ENCODE peak calls at places on chromosomes 2 and 18, in four cellular contexts. One of them, this sample, is unnamed.
A peak's percentile ranks its signal among the peaks of the same experiment; 100 is the strongest.

GRCh38 chr2:12764075-12764722 is 47.5 kb downstream of the TRIB2 start:
- DNase-seq in CD8-positive, alpha-beta T cell: no peak
- DNase-seq in dorsolateral prefrontal cortex: no peak
- DNase-seq in PC-3: no peak
- DNase-seq in this sample: peak; percentile 20

GRCh38 chr2:69717902-69718301 is 24.0 kb upstream of the ANXA4 start:
- DNase-seq in CD8-positive, alpha-beta T cell: no peak
- DNase-seq in dorsolateral prefrontal cortex: no peak
- DNase-seq in PC-3: no peak
- DNase-seq in this sample: no peak

GRCh38 chr2:172698041-172698863 is 37.4 kb upstream of the RAPGEF4 start:
- DNase-seq in CD8-positive, alpha-beta T cell: no peak
- DNase-seq in dorsolateral prefrontal cortex: no peak
- DNase-seq in PC-3: peak; percentile 92
- DNase-seq in this sample: peak; percentile 87

GRCh38 chr2:113178891-113179290 is 5.1 kb downstream of the PSD4 start:
- DNase-seq in CD8-positive, alpha-beta T cell: peak; percentile 62
- DNase-seq in dorsolateral prefrontal cortex: no peak
- DNase-seq in PC-3: no peak
- DNase-seq in this sample: no peak

GRCh38 chr2:178018141-178018540 is 54.4 kb downstream of the PDE11A start:
- DNase-seq in CD8-positive, alpha-beta T cell: no peak
- DNase-seq in dorsolateral prefrontal cortex: no peak
- DNase-seq in PC-3: no peak
- DNase-seq in this sample: no peak

GRCh38 chr2:769771-770170 is 92.6 kb upstream of the TMEM18 start:
- DNase-seq in CD8-positive, alpha-beta T cell: no peak
- DNase-seq in dorsolateral prefrontal cortex: no peak
- DNase-seq in PC-3: no peak
- DNase-seq in this sample: no peak

GRCh38 chr2:207126724-207127314 is 38.9 kb downstream of the KLF7 start:
- DNase-seq in CD8-positive, alpha-beta T cell: no peak
- DNase-seq in dorsolateral prefrontal cortex: no peak
- DNase-seq in PC-3: no peak
- DNase-seq in this sample: no peak

GRCh38 chr2:107020386-107020785 is 134.4 kb upstream of the ST6GAL2 start:
- DNase-seq in CD8-positive, alpha-beta T cell: no peak
- DNase-seq in dorsolateral prefrontal cortex: no peak
- DNase-seq in PC-3: no peak
- DNase-seq in this sample: no peak

GRCh38 chr2:177118636-177119035 is 94.0 kb upstream of the HNRNPA3 start:
- DNase-seq in CD8-positive, alpha-beta T cell: no peak
- DNase-seq in dorsolateral prefrontal cortex: no peak
- DNase-seq in PC-3: no peak
- DNase-seq in this sample: no peak

GRCh38 chr2:128178650-128179460 is 87.9 kb downstream of the UGGT1 start:
- DNase-seq in CD8-positive, alpha-beta T cell: peak; percentile 35
- DNase-seq in dorsolateral prefrontal cortex: peak; percentile 47
- DNase-seq in PC-3: peak; percentile 46
- DNase-seq in this sample: peak; percentile 45

GRCh38 chr2:142868281-142868762 is 9.1 kb upstream of the KYNU start:
- DNase-seq in CD8-positive, alpha-beta T cell: peak; percentile 11
- DNase-seq in dorsolateral prefrontal cortex: no peak
- DNase-seq in PC-3: peak; percentile 68
- DNase-seq in this sample: peak; percentile 25

GRCh38 chr2:236872015-236872414 is 213.7 kb upstream of the COPS8 start:
- DNase-seq in CD8-positive, alpha-beta T cell: no peak
- DNase-seq in dorsolateral prefrontal cortex: no peak
- DNase-seq in PC-3: no peak
- DNase-seq in this sample: no peak

GRCh38 chr2:240457223-240458043 is 22.0 kb downstream of the GPC1 start:
- DNase-seq in CD8-positive, alpha-beta T cell: no peak
- DNase-seq in dorsolateral prefrontal cortex: no peak
- DNase-seq in PC-3: no peak
- DNase-seq in this sample: peak; percentile 54

GRCh38 chr18:61922435-61922834 is 29.6 kb upstream of the RNF152 start:
- DNase-seq in CD8-positive, alpha-beta T cell: no peak
- DNase-seq in dorsolateral prefrontal cortex: no peak
- DNase-seq in PC-3: peak; percentile 4
- DNase-seq in this sample: no peak

DNA sequence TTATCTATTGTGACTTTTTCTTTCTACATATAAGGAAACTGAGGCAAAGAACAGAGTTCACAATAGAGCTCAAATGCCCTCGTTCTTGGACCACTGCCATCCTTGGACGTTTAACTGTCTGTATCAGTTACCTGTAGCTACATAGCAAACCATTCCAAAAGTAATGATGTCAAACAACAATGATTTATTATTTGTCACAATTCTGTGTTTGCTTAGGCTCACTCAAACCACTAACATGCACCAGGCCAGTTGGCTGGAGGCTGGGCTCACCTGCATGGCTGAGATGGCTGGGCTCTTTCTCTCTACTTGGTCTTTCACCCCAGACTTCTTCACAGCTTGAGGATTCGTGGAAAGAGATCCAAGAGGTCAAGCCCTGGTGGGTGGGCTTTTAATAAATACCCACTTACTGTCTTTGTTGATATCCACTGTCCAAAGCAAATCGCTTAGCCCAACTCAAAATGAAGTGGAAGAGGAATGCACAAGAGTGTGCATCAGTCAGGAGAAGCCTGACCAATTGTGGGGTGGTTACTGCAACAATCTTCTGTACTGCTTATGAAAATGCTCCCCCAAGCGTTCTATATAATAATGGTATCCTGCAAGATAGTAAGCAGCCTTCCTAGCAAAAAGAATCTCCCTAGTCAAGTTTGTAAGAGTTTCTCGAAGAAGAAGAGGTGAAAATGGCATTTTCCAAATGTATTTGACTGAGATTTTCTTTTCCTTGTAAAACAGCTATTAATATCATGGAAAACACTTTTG is 163.5 kb upstream of the NT5C1B start:
- DNase-seq in CD8-positive, alpha-beta T cell: no peak
- DNase-seq in dorsolateral prefrontal cortex: no peak
- DNase-seq in PC-3: peak; percentile 87
- DNase-seq in this sample: no peak
- TF ChIP-seq CTCF in CD8-positive, alpha-beta T cell: no peak
- TF ChIP-seq CTCF in dorsolateral prefrontal cortex: no peak
- TF ChIP-seq CTCF in PC-3: peak; percentile 43
- TF ChIP-seq CTCF in this sample: peak; percentile 6

GRCh38 chr2:62014102-62014501 is 108.6 kb downstream of the COMMD1 start:
- DNase-seq in CD8-positive, alpha-beta T cell: no peak
- DNase-seq in dorsolateral prefrontal cortex: no peak
- DNase-seq in PC-3: peak; percentile 6
- DNase-seq in this sample: no peak
- H3K27ac ChIP-seq in CD8-positive, alpha-beta T cell: no peak overlapping the region
- H3K27ac ChIP-seq in dorsolateral prefrontal cortex: no peak overlapping the region
- H3K27ac ChIP-seq in PC-3: no peak overlapping the region
- H3K27ac ChIP-seq in this sample: no peak overlapping the region

GRCh38 chr2:200423552-200423951 is 86.3 kb downstream of the KCTD18 start:
- DNase-seq in CD8-positive, alpha-beta T cell: no peak
- DNase-seq in dorsolateral prefrontal cortex: no peak
- DNase-seq in PC-3: no peak
- DNase-seq in this sample: no peak

GRCh38 chr2:200422071-200422470 is 87.8 kb downstream of the KCTD18 start:
- DNase-seq in CD8-positive, alpha-beta T cell: no peak
- DNase-seq in dorsolateral prefrontal cortex: no peak
- DNase-seq in PC-3: peak; percentile 69
- DNase-seq in this sample: no peak

GRCh38 chr2:200425026-200425821 is 84.6 kb downstream of the KCTD18 start:
- DNase-seq in CD8-positive, alpha-beta T cell: no peak
- DNase-seq in dorsolateral prefrontal cortex: no peak
- DNase-seq in PC-3: no peak
- DNase-seq in this sample: no peak

GRCh38 chr2:200421270-200421669 is 88.6 kb downstream of the KCTD18 start:
- DNase-seq in CD8-positive, alpha-beta T cell: no peak
- DNase-seq in dorsolateral prefrontal cortex: no peak
- DNase-seq in PC-3: no peak
- DNase-seq in this sample: no peak

DNA sequence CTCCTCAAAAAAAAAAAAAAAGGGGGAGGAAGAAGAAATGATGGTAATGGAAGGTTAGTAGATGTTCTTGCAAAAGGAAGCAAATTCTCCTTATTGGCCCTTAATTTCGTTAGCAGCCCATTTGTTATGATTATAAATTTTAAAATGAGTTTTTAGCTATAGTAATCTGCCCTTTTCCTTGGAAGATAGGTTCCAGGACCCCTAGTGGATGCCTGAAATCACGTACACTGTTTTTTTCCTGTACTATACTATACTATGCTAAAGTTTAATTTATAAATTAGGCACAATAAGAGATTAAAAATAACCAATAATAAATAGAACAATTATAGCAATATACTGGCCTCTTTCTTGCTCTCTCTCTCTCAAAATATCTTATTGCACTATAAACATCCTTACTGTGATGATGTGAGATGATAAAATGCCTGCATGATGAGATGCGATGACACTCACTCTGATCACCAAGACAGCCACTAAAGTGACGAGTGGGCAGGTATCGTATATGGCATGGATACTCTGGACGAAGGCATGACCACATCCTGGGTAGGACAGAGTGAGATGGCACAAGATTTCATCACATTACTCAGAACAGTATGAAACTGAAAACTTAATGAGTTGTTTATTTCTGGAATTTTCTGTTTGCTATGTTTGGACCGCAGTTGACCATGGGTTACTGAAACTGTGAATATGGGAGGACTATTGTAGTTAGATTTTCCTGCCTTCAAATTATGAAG is 87.2 kb downstream of the KCTD18 start:
- DNase-seq in CD8-positive, alpha-beta T cell: no peak
- DNase-seq in dorsolateral prefrontal cortex: no peak
- DNase-seq in PC-3: peak; percentile 46
- DNase-seq in this sample: no peak
- TF ChIP-seq CTCF in CD8-positive, alpha-beta T cell: no peak
- TF ChIP-seq CTCF in dorsolateral prefrontal cortex: no peak
- TF ChIP-seq CTCF in PC-3: peak; percentile 37
- TF ChIP-seq CTCF in this sample: no peak

GRCh38 chr2:159617080-159617479 is 732 bp upstream of the BAZ2B start:
- DNase-seq in CD8-positive, alpha-beta T cell: no peak
- DNase-seq in dorsolateral prefrontal cortex: no peak
- DNase-seq in PC-3: no peak
- DNase-seq in this sample: no peak

GRCh38 chr2:159615187-159615935 is 987 bp downstream of the BAZ2B start:
- DNase-seq in CD8-positive, alpha-beta T cell: peak; percentile 30
- DNase-seq in dorsolateral prefrontal cortex: peak; percentile 57
- DNase-seq in PC-3: peak; percentile 86
- DNase-seq in this sample: peak; percentile 80

GRCh38 chr2:159615936-159616733 is at the start of gene BAZ2B:
- DNase-seq in CD8-positive, alpha-beta T cell: peak; percentile 17
- DNase-seq in dorsolateral prefrontal cortex: peak; percentile 41
- DNase-seq in PC-3: peak; percentile 69
- DNase-seq in this sample: peak; percentile 38

GRCh38 chr2:159614534-159615186 is 1.7 kb downstream of the BAZ2B start:
- DNase-seq in CD8-positive, alpha-beta T cell: no peak
- DNase-seq in dorsolateral prefrontal cortex: no peak
- DNase-seq in PC-3: peak; percentile 5
- DNase-seq in this sample: no peak

GRCh38 chr2:159617651-159618050 is 1.3 kb upstream of the BAZ2B start:
- DNase-seq in CD8-positive, alpha-beta T cell: no peak
- DNase-seq in dorsolateral prefrontal cortex: no peak
- DNase-seq in PC-3: peak; percentile 17
- DNase-seq in this sample: no peak
- H3K27ac ChIP-seq in CD8-positive, alpha-beta T cell: no peak overlapping the region
- H3K27ac ChIP-seq in dorsolateral prefrontal cortex: peak overlapping the region; percentile 100
- H3K27ac ChIP-seq in PC-3: no peak overlapping the region
- H3K27ac ChIP-seq in this sample: no peak overlapping the region

DNA sequence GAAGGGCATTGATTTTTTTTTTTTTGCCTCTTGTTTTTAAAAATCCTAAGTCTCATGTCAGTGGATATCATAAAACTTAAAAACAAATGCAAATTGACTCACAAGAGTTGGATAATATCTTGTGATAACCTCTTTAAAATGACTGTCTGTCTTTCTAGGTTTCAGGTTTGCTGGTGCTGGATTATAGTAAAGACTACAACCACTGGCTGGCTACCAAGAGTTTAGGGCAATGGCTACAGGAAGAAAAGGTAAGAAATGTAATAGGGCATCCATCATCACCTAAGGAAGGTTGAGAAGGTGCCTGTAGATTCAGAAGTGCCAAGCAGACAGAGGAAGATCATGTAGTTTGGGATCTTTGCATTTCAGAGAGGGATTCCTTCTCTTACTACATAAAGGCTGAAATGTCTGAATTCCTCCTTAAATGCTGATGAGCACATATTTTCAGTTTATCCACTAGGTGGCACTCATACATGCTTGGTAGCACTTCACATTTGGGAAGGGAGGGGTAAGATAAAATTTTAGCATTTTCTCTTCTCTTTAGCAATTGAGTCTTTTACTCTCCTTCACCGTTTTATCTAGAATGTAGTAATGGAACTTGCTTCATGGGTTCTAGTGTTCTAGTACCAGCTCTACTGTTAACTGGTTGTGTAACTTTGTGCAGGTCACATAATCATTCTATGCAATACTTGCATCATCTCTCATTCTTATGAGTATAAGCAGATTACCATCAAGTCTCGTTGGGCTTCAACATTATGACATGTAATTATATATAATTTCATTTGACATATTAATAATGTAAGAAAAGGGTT is 21.1 kb downstream of the CPS1 start:
- DNase-seq in CD8-positive, alpha-beta T cell: no peak
- DNase-seq in dorsolateral prefrontal cortex: no peak
- DNase-seq in PC-3: peak; percentile 72
- DNase-seq in this sample: peak; percentile 38
- TF ChIP-seq CTCF in CD8-positive, alpha-beta T cell: peak; percentile 70
- TF ChIP-seq CTCF in dorsolateral prefrontal cortex: peak; percentile 86
- TF ChIP-seq CTCF in PC-3: peak; percentile 89
- TF ChIP-seq CTCF in this sample: peak; percentile 75

GRCh38 chr18:59900222-59901128 is 679 bp downstream of the PMAIP1 start:
- DNase-seq in CD8-positive, alpha-beta T cell: peak; percentile 66
- DNase-seq in dorsolateral prefrontal cortex: no peak
- DNase-seq in PC-3: peak; percentile 70
- DNase-seq in this sample: peak; percentile 43
- H3K27ac ChIP-seq in CD8-positive, alpha-beta T cell: peak overlapping the region; percentile 67
- H3K27ac ChIP-seq in dorsolateral prefrontal cortex: peak overlapping the region; percentile 22
- H3K27ac ChIP-seq in PC-3: peak overlapping the region; percentile 94
- H3K27ac ChIP-seq in this sample: peak overlapping the region; percentile 98

DNA sequence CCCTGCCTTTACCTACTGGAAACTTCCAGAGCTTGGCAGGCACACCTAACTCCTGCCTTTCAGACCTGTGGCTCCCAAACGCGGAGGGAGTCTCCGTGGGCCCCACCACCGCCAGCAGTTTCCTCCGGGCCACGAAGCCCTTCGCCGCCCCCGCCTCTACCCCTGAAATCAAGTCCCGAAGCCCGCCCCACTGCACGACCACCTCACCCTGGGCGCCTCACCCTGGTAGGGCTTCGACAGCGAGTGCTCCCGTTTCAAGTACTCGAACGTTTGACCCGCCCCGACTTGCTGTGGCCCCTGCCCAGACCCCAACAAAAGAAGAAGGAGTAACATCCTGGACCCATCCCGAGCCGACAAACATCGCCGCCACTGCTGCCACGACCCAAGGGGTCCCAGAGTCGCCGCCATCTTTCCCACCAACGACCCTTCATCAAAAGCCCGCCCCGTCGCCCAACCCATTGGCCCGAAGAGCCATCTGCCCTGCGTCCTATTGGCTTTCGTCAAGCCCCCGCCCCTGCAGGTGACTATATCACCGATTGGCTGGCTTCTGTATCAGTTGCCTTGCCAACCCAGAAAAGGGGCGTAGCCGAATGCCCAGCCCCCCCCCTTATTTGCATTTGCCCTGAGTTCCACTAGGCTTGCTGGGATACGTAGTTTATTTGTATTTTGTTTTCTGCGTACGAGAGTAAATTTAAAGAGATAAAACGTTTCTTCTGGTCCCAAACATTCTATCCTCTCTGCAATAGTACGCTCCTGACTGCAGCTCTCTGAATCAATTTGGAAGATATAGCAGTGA is at the start of gene LMAN2L:
- DNase-seq in CD8-positive, alpha-beta T cell: peak; percentile 99
- DNase-seq in dorsolateral prefrontal cortex: peak; percentile 95
- DNase-seq in PC-3: peak; percentile 98
- DNase-seq in this sample: peak; percentile 97
- TF ChIP-seq CTCF in CD8-positive, alpha-beta T cell: no peak
- TF ChIP-seq CTCF in dorsolateral prefrontal cortex: no peak
- TF ChIP-seq CTCF in PC-3: no peak
- TF ChIP-seq CTCF in this sample: no peak